ENCODE peak calls at places on chromosomes 11 and 22, in nine cellular contexts. O is LHCN-M2; I is T-helper 2 cell; S is EH; R is glutamatergic neuron; B is activated T-cell treated with anti-CD3 and anti-CD28 coated beads for 1 hour; G is PC-9; N is activated T-helper 1 cell treated with anti-CD3 and anti-CD28 coated beads, Interleukin-12 subunit alpha, Interleukin-12 subunit beta, Interleukin-2, Interleukin-4 antibody, amounts not matched to agents 30 ng/mL and 10 ng/mL and 1 ng/mL, durations not matched to agents 14 hours and 24 hours and 36 hours; X is Kasumi-1. Q is an unnamed sample.

GRCh38 chr22:44473580-44473979 is 24.5 kb downstream of the RTL6 start:
- DNase-seq in B (no peak), N (no peak), R (no peak), I (no peak), X (no peak), S (no peak), G (no peak), O (no peak), Q (no peak)

GRCh38 chr11:64120951-64121569 is 44.9 kb downstream of the MACROD1 start:
- DNase-seq in S (peak; percentile 61), G (no peak), R (no peak), O (peak; percentile 63), B (no peak), X (no peak), N (no peak), I (no peak), Q (no peak)

GRCh38 chr22:43200031-43200430 is 13.1 kb upstream of the TTLL12 start:
- DNase-seq in B (no peak), S (no peak), G (no peak), R (no peak), N (no peak), X (no peak), O (no peak), I (no peak), Q (no peak)

GRCh38 chr11:117583063-117583801 is 213.8 kb downstream of the DSCAML1 start:
- DNase-seq in G (no peak), I (no peak), B (no peak), R (peak; percentile 86), N (no peak), S (peak; percentile 4), X (no peak), O (no peak), Q (no peak)

GRCh38 chr22:49199224-49199623 is 628.4 kb downstream of the BRD1 start:
- DNase-seq in R (no peak), O (no peak), G (no peak), X (no peak), B (no peak), I (no peak), S (no peak), N (no peak), Q (no peak)

GRCh38 chr22:30922151-30922611 is 46.4 kb downstream of the MORC2 start:
- DNase-seq in R (no peak), O (no peak), B (peak; percentile 81), S (peak; percentile 40), N (peak; percentile 80), G (no peak), I (peak; percentile 92), X (peak; percentile 55), Q (peak; percentile 66)

GRCh38 chr11:116534270-116534975 is 238.4 kb downstream of the BUD13 start:
- DNase-seq in S (no peak), I (no peak), R (no peak), X (no peak), O (no peak), G (no peak), N (no peak), B (no peak), Q (no peak)

GRCh38 chr11:66971483-66971882 is 3.6 kb upstream of the C11orf86 start:
- DNase-seq in O (no peak), S (peak; percentile 45), I (no peak), R (no peak), X (no peak), B (no peak), N (no peak), G (no peak), Q (no peak)

GRCh38 chr11:8867856-8868705 is 42.9 kb upstream of the AKIP1 start:
- DNase-seq in S (peak; percentile 80), O (peak; percentile 56), B (no peak), R (no peak), N (no peak), X (no peak), G (peak; percentile 57), I (no peak), Q (no peak)

GRCh38 chr11:79437274-79437980 is 3.4 kb downstream of the TENM4 start:
- DNase-seq in G (no peak), R (peak; percentile 78), B (no peak), O (no peak), X (peak; percentile 71), I (no peak), S (peak; percentile 62), N (no peak), Q (no peak)